ENCODE peak calls at places on chromosomes 12 and 14, in eight cellular contexts. Y is WTC11; J is fibroblast of lung; E is globus pallidus; U is naive B cell; W is stimulated activated CD4-positive, alpha-beta T cell treated with anti-CD3 and anti-CD28 coated beads, TNF-alpha, amount 100 ng/mL, for 1 hour; K is neuronal stem cell; F is A549. R is an unnamed sample.

GRCh38 chr12:11838403-11838802 is 188.9 kb downstream of the ETV6 start:
- DNase-seq in Y (no peak), J (no peak), E (no peak), U (no peak), W (no peak), K (no peak), F (no peak), R (no peak)

GRCh38 chr14:34684578-34684977 is 29.8 kb downstream of the CFL2 start:
- DNase-seq in Y (no peak), J (peak), E (no peak), U (no peak), W (no peak), K (no peak), F (no peak), R (peak)

GRCh38 chr12:13980548-13981295 is 680 bp downstream of the GRIN2B start:
- DNase-seq in Y (peak), J (no peak), E (no peak), U (no peak), W (no peak), K (no peak), F (peak), R (peak)

GRCh38 chr14:68513137-68513536 is 279.7 kb downstream of the ZFP36L1 start:
- DNase-seq in Y (no peak), J (no peak), E (no peak), U (no peak), W (no peak), K (no peak), F (no peak), R (no peak)

GRCh38 chr12:46523446-46523845 is 150.9 kb upstream of the SLC38A2 start:
- DNase-seq in Y (no peak), J (peak), E (no peak), U (no peak), W (no peak), K (no peak), F (peak), R (no peak)

GRCh38 chr14:102539544-102540309 is 30.2 kb upstream of the ANKRD9 start:
- DNase-seq in Y (no peak), J (peak), E (no peak), U (no peak), W (no peak), K (no peak), F (no peak), R (no peak)

GRCh38 chr12:113634982-113635381 is 163.3 kb upstream of the LHX5 start:
- DNase-seq in Y (no peak), J (no peak), E (no peak), U (no peak), W (no peak), K (no peak), F (no peak), R (no peak)

GRCh38 chr12:50055831-50056628 is 1.4 kb upstream of the ASIC1 start:
- DNase-seq in Y (peak), J (no peak), E (peak), U (peak), W (no peak), K (no peak), F (peak), R (peak)

R was measured in cardiac muscle cell.